ENCODE peak calls at places on chromosome 14, in six cellular contexts. One of them, this sample, is unnamed. For H3K36me3, the result is how much of the 10 kb centered on the place peaks cover.

GRCh38 chr14:70698288-70698687 is 56.6 kb downstream of the TTC9 start:
- DNase-seq in naive thymus-derived CD4-positive, alpha-beta T cell: no peak
- DNase-seq in aorta: no peak
- DNase-seq in IMR-90: peak
- DNase-seq in endothelial cell of umbilical vein: no peak
- DNase-seq in upper lobe of right lung: no peak
- DNase-seq in this sample: no peak

GRCh38 chr14:93115069-93115919 is 431 bp downstream of the ITPK1 start:
- DNase-seq in endothelial cell of umbilical vein: peak
- DNase-seq in aorta: peak
- DNase-seq in IMR-90: peak
- DNase-seq in upper lobe of right lung: peak
- DNase-seq in naive thymus-derived CD4-positive, alpha-beta T cell: peak
- DNase-seq in this sample: peak

GRCh38 chr14:25607095-25607657 is 557.2 kb upstream of the STXBP6 start:
- DNase-seq in aorta: no peak
- DNase-seq in naive thymus-derived CD4-positive, alpha-beta T cell: no peak
- DNase-seq in upper lobe of right lung: no peak
- DNase-seq in IMR-90: no peak
- DNase-seq in endothelial cell of umbilical vein: no peak
- DNase-seq in this sample: no peak

GRCh38 chr14:24131549-24131966 is 1.1 kb downstream of the FITM1 start:
- DNase-seq in naive thymus-derived CD4-positive, alpha-beta T cell: no peak
- DNase-seq in endothelial cell of umbilical vein: no peak
- DNase-seq in IMR-90: no peak
- DNase-seq in upper lobe of right lung: no peak
- DNase-seq in aorta: peak
- DNase-seq in this sample: no peak

GRCh38 chr14:68523994-68524725 is 268.7 kb downstream of the ZFP36L1 start:
- DNase-seq in endothelial cell of umbilical vein: no peak
- DNase-seq in IMR-90: no peak
- DNase-seq in upper lobe of right lung: no peak
- DNase-seq in naive thymus-derived CD4-positive, alpha-beta T cell: no peak
- DNase-seq in aorta: no peak
- DNase-seq in this sample: no peak

GRCh38 chr14:30240685-30241084 is 313.0 kb upstream of the PRKD1 start:
- DNase-seq in endothelial cell of umbilical vein: no peak
- DNase-seq in upper lobe of right lung: no peak
- DNase-seq in IMR-90: peak
- DNase-seq in aorta: no peak
- DNase-seq in naive thymus-derived CD4-positive, alpha-beta T cell: no peak
- DNase-seq in this sample: no peak

GRCh38 chr14:68672609-68673285 is 120.1 kb downstream of the ZFP36L1 start:
- DNase-seq in aorta: no peak
- DNase-seq in IMR-90: no peak
- DNase-seq in naive thymus-derived CD4-positive, alpha-beta T cell: no peak
- DNase-seq in upper lobe of right lung: no peak
- DNase-seq in endothelial cell of umbilical vein: peak
- DNase-seq in this sample: no peak

GRCh38 chr14:55589171-55589570 is 9.2 kb downstream of the KTN1 start:
- DNase-seq in IMR-90: no peak
- DNase-seq in endothelial cell of umbilical vein: no peak
- DNase-seq in upper lobe of right lung: no peak
- DNase-seq in naive thymus-derived CD4-positive, alpha-beta T cell: no peak
- DNase-seq in aorta: no peak
- DNase-seq in this sample: no peak

GRCh38 chr14:80024417-80024816 is 186.9 kb downstream of the DIO2 start:
- DNase-seq in naive thymus-derived CD4-positive, alpha-beta T cell: no peak
- DNase-seq in upper lobe of right lung: no peak
- DNase-seq in IMR-90: no peak
- DNase-seq in endothelial cell of umbilical vein: no peak
- DNase-seq in aorta: no peak
- DNase-seq in this sample: no peak

GRCh38 chr14:92926180-92926845 is 3.4 kb downstream of the CHGA start:
- DNase-seq in aorta: no peak
- DNase-seq in naive thymus-derived CD4-positive, alpha-beta T cell: no peak
- DNase-seq in upper lobe of right lung: no peak
- DNase-seq in endothelial cell of umbilical vein: no peak
- DNase-seq in IMR-90: no peak
- DNase-seq in this sample: no peak

GRCh38 chr14:74882103-74882920 is 596 bp downstream of the DLST start:
- DNase-seq in endothelial cell of umbilical vein: peak
- DNase-seq in upper lobe of right lung: peak
- DNase-seq in aorta: peak
- DNase-seq in naive thymus-derived CD4-positive, alpha-beta T cell: peak
- DNase-seq in IMR-90: peak
- DNase-seq in this sample: no peak

GRCh38 chr14:65791551-65791981 is 379.0 kb downstream of the FUT8 start:
- DNase-seq in endothelial cell of umbilical vein: peak
- DNase-seq in IMR-90: peak
- DNase-seq in upper lobe of right lung: no peak
- DNase-seq in aorta: no peak
- DNase-seq in naive thymus-derived CD4-positive, alpha-beta T cell: no peak
- DNase-seq in this sample: no peak

GRCh38 chr14:103267226-103267625 is 66.8 kb upstream of the EIF5 start:
- DNase-seq in upper lobe of right lung: no peak
- DNase-seq in IMR-90: no peak
- DNase-seq in naive thymus-derived CD4-positive, alpha-beta T cell: no peak
- DNase-seq in endothelial cell of umbilical vein: no peak
- DNase-seq in aorta: no peak
- DNase-seq in this sample: no peak

GRCh38 chr14:75077794-75078193 is 8.4 kb downstream of the ZC2HC1C start:
- DNase-seq in naive thymus-derived CD4-positive, alpha-beta T cell: no peak
- DNase-seq in IMR-90: no peak
- DNase-seq in upper lobe of right lung: no peak
- DNase-seq in endothelial cell of umbilical vein: no peak
- DNase-seq in aorta: no peak
- DNase-seq in this sample: no peak

GRCh38 chr14:103391048-103391447 is 5.8 kb downstream of the MARK3 start:
- DNase-seq in IMR-90: peak
- DNase-seq in upper lobe of right lung: no peak
- DNase-seq in naive thymus-derived CD4-positive, alpha-beta T cell: peak
- DNase-seq in endothelial cell of umbilical vein: peak
- DNase-seq in aorta: no peak
- DNase-seq in this sample: peak

GRCh38 chr14:72610096-72610830 is 283.6 kb downstream of the DPF3 start:
- DNase-seq in endothelial cell of umbilical vein: no peak
- DNase-seq in aorta: no peak
- DNase-seq in upper lobe of right lung: no peak
- DNase-seq in naive thymus-derived CD4-positive, alpha-beta T cell: no peak
- DNase-seq in IMR-90: no peak
- DNase-seq in this sample: no peak

GRCh38 chr14:33704486-33704885 is 246.4 kb downstream of the EGLN3 start:
- DNase-seq in IMR-90: no peak
- DNase-seq in naive thymus-derived CD4-positive, alpha-beta T cell: no peak
- DNase-seq in upper lobe of right lung: no peak
- DNase-seq in aorta: no peak
- DNase-seq in endothelial cell of umbilical vein: no peak
- DNase-seq in this sample: no peak

GRCh38 chr14:103512701-103513611 is 9.7 kb downstream of the CKB start:
- DNase-seq in IMR-90: peak
- DNase-seq in upper lobe of right lung: peak
- DNase-seq in naive thymus-derived CD4-positive, alpha-beta T cell: no peak
- DNase-seq in endothelial cell of umbilical vein: peak
- DNase-seq in aorta: peak
- DNase-seq in this sample: no peak

GRCh38 chr14:104967414-104968152 is 10.6 kb downstream of the AHNAK2 start:
- DNase-seq in upper lobe of right lung: peak
- DNase-seq in naive thymus-derived CD4-positive, alpha-beta T cell: peak
- DNase-seq in endothelial cell of umbilical vein: peak
- DNase-seq in IMR-90: no peak
- DNase-seq in aorta: peak
- DNase-seq in this sample: no peak

GRCh38 chr14:85532981-85533820 is 3.3 kb downstream of the FLRT2 start:
- DNase-seq in IMR-90: peak
- DNase-seq in aorta: peak
- DNase-seq in upper lobe of right lung: peak
- DNase-seq in endothelial cell of umbilical vein: peak
- DNase-seq in naive thymus-derived CD4-positive, alpha-beta T cell: no peak
- DNase-seq in this sample: peak

GRCh38 chr14:66405158-66405557 is 81.0 kb upstream of the CCDC196 start:
- DNase-seq in IMR-90: peak
- DNase-seq in aorta: no peak
- DNase-seq in endothelial cell of umbilical vein: no peak
- DNase-seq in upper lobe of right lung: no peak
- DNase-seq in naive thymus-derived CD4-positive, alpha-beta T cell: no peak
- DNase-seq in this sample: no peak

DNA sequence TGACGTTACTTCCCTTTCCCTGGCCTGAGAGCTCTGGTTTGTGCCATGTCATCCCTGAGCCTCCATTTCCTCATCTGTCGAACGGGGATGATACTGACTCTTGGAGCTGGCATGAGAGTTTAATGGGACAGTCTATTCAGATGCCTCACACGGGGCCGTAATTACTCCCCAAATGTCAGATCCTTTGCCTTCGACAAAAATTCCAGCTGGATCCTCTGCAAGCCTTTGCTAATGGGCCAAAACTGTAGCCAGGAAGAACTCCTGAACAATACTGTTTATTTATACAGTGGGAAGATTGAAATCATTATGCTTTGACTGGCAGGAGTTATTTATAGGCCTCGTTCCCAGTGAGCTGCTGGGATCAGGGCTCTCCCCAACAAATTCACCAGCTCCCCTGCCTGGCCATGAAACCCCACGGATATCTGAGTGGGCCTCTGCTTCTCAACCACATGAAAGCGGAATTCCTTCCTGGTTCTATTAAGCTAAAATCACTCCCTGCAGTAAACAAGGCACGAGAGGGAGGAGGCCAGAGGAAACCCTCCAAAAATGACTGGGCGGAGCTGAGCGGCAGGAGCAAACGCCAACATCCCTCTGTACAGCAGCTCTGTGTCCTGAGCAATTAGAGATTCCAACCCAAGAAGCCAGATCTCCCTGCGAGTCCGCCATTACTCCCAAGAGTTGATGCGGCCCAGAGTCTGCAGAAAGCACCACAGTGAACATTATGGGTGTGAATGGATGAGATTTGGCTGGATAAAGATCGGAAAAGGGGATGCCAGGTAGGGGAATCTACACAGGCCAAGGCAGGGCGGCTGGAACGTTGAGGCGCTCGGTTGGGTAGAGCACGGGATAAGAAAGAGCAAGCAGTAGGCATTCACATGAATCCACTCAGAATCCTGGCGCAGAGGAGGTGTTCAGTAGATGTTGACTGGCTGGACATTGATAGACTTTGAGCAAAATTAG is 326.1 kb downstream of the BCL11B start:
- DNase-seq in IMR-90: no peak
- DNase-seq in endothelial cell of umbilical vein: no peak
- DNase-seq in upper lobe of right lung: no peak
- DNase-seq in naive thymus-derived CD4-positive, alpha-beta T cell: no peak
- DNase-seq in aorta: no peak
- DNase-seq in this sample: no peak
- H3K36me3 ChIP-seq in IMR-90: under half
- H3K36me3 ChIP-seq in endothelial cell of umbilical vein: under half
- H3K36me3 ChIP-seq in upper lobe of right lung: under half
- H3K36me3 ChIP-seq in naive thymus-derived CD4-positive, alpha-beta T cell: under half
- H3K36me3 ChIP-seq in aorta: under half
- H3K36me3 ChIP-seq in this sample: under half

GRCh38 chr14:21352587-21352986 is 31.2 kb downstream of the SUPT16H start:
- DNase-seq in aorta: no peak
- DNase-seq in upper lobe of right lung: no peak
- DNase-seq in naive thymus-derived CD4-positive, alpha-beta T cell: no peak
- DNase-seq in IMR-90: no peak
- DNase-seq in endothelial cell of umbilical vein: no peak
- DNase-seq in this sample: no peak
- H3K36me3 ChIP-seq in aorta: under half
- H3K36me3 ChIP-seq in upper lobe of right lung: half or more
- H3K36me3 ChIP-seq in naive thymus-derived CD4-positive, alpha-beta T cell: under half
- H3K36me3 ChIP-seq in IMR-90: under half
- H3K36me3 ChIP-seq in endothelial cell of umbilical vein: under half
- H3K36me3 ChIP-seq in this sample: half or more

GRCh38 chr14:91328313-91329050 is 84.0 kb upstream of the GPR68 start:
- DNase-seq in IMR-90: no peak
- DNase-seq in upper lobe of right lung: no peak
- DNase-seq in endothelial cell of umbilical vein: no peak
- DNase-seq in aorta: peak
- DNase-seq in naive thymus-derived CD4-positive, alpha-beta T cell: no peak
- DNase-seq in this sample: no peak

GRCh38 chr14:91329615-91330014 is 85.1 kb upstream of the GPR68 start:
- DNase-seq in naive thymus-derived CD4-positive, alpha-beta T cell: no peak
- DNase-seq in aorta: no peak
- DNase-seq in IMR-90: no peak
- DNase-seq in upper lobe of right lung: no peak
- DNase-seq in endothelial cell of umbilical vein: no peak
- DNase-seq in this sample: no peak

GRCh38 chr14:91326514-91326832 is 82.0 kb upstream of the GPR68 start:
- DNase-seq in aorta: no peak
- DNase-seq in endothelial cell of umbilical vein: peak
- DNase-seq in IMR-90: no peak
- DNase-seq in naive thymus-derived CD4-positive, alpha-beta T cell: no peak
- DNase-seq in upper lobe of right lung: no peak
- DNase-seq in this sample: no peak

GRCh38 chr14:91327201-91327600 is 82.7 kb upstream of the GPR68 start:
- DNase-seq in endothelial cell of umbilical vein: peak
- DNase-seq in IMR-90: no peak
- DNase-seq in aorta: peak
- DNase-seq in naive thymus-derived CD4-positive, alpha-beta T cell: no peak
- DNase-seq in upper lobe of right lung: peak
- DNase-seq in this sample: no peak

DNA sequence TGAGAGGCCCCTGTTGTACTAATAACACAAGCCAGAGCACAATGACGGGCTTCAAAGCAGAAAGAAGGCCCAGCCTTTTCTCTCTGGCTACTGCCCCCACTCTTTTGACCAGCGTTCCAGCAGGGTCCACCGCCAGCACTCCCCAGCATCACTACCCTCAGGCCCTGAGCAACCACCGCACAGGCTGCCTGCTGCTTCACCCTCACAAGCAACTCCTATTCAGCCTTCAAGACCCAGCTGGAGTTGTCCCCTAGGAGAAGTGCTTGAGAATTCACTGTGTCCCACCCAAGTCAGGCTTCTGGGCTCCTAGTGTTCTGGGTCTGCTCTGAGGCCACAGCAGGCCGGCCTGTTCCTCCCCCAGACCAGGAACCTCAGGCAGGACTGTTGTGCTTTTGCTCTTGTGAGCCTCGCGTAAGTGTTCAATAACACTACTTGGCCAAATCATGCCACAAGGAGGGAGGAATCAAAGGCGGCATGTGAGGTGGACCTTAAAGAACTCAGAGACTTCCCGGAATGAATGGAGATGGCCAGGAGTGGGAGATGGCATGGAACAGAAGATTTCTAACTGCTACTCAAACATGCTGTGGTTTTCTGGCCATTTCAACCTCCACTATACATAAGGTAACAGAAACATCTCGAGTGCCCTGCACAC is 83.3 kb upstream of the GPR68 start:
- DNase-seq in naive thymus-derived CD4-positive, alpha-beta T cell: no peak
- DNase-seq in aorta: peak
- DNase-seq in IMR-90: no peak
- DNase-seq in upper lobe of right lung: no peak
- DNase-seq in endothelial cell of umbilical vein: no peak
- DNase-seq in this sample: no peak
- H3K36me3 ChIP-seq in naive thymus-derived CD4-positive, alpha-beta T cell: under half
- H3K36me3 ChIP-seq in aorta: under half
- H3K36me3 ChIP-seq in IMR-90: under half
- H3K36me3 ChIP-seq in upper lobe of right lung: under half
- H3K36me3 ChIP-seq in endothelial cell of umbilical vein: under half
- H3K36me3 ChIP-seq in this sample: under half

DNA sequence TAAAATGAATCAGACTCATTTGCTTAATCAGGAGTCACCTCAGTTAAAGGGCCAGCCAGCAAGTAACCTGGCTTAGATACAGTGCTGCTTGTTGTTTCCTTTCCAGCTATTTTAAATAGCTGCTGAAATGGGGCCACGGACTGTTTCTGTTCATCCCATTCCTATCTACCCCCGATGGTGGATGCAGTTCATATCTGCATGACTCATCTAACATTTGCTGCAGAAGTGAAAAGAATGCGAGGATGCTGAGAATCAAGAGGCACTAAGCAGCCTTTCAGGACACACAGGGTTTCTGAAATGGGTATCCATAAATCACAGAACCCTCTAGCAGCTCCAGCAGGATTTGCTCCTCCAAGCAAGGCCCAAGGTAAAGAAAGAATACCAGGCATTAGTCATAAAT is 60.2 kb upstream of the RTRAF start:
- DNase-seq in aorta: no peak
- DNase-seq in IMR-90: peak
- DNase-seq in naive thymus-derived CD4-positive, alpha-beta T cell: no peak
- DNase-seq in upper lobe of right lung: no peak
- DNase-seq in endothelial cell of umbilical vein: no peak
- DNase-seq in this sample: no peak
- H3K36me3 ChIP-seq in aorta: under half
- H3K36me3 ChIP-seq in IMR-90: under half
- H3K36me3 ChIP-seq in naive thymus-derived CD4-positive, alpha-beta T cell: under half
- H3K36me3 ChIP-seq in upper lobe of right lung: under half
- H3K36me3 ChIP-seq in endothelial cell of umbilical vein: under half
- H3K36me3 ChIP-seq in this sample: under half

This sample was measured in HAP-1.